ENCODE peak calls at places on chromosome 14, in four cellular contexts. A is cardiac muscle cell, O is brain microvascular endothelial cell, I is MM.1S. M is an unnamed sample.

GRCh38 chr14:88289214-88289613 is 33.9 kb downstream of the KCNK10 start:
- DNase-seq in A (peak), O (no peak), I (no peak), M (no peak)

GRCh38 chr14:63493246-63493645 is 49.9 kb downstream of the PPP2R5E start:
- DNase-seq in A (peak), O (no peak), I (no peak), M (no peak)

GRCh38 chr14:93753647-93754046 is 34.6 kb downstream of the PRIMA1 start:
- DNase-seq in A (no peak), O (no peak), I (no peak), M (no peak)

GRCh38 chr14:88986146-88986841 is 161.8 kb downstream of the TTC8 start:
- DNase-seq in A (peak), O (peak), I (no peak), M (no peak)

GRCh38 chr14:78335531-78335930 is 165.4 kb downstream of the NRXN3 start:
- DNase-seq in A (no peak), O (no peak), I (no peak), M (no peak)

GRCh38 chr14:36675581-36675980 is 13.9 kb downstream of the PAX9 start:
- DNase-seq in A (no peak), O (no peak), I (peak), M (no peak)

GRCh38 chr14:96176811-96177211 is 27.8 kb upstream of the BDKRB2 start:
- DNase-seq in A (peak), O (peak), I (no peak), M (peak)

GRCh38 chr14:105144666-105145380 is 23.8 kb downstream of the JAG2 start:
- DNase-seq in A (no peak), O (no peak), I (no peak), M (no peak)

DNA sequence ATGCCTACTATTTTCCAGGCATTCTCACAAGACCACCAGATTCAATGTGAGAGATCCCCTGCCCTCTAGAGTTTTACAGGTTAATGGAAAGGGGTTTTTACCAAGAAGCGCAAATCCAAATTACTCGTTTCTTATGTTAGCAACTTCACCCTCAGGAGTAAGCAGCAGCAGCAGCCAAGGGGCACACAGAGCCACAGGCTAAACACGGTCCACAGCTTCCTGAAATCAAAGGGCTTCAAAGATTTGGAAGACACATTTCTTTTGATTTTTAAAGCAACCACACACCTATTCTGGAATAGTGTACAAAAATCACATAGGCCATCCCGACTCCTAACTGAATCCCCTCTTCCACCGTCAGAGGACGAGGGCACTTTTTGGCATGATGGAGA is 106.9 kb downstream of the ARF6 start:
- DNase-seq in A (no peak), O (no peak), I (no peak), M (no peak)
- TF ChIP-seq CTCF in A (no peak), O (no peak), I (no peak), M (no peak)

GRCh38 chr14:100405752-100406455 is 82.8 kb downstream of the SLC25A47 start:
- DNase-seq in A (no peak), O (no peak), I (no peak), M (no peak)
- H3K4me3 ChIP-seq in A (no peak), O (no peak), I (no peak), M (no peak)

GRCh38 chr14:102063092-102063807 is 23.6 kb downstream of the HSP90AA1 start:
- DNase-seq in A (peak), O (peak), I (peak), M (peak)
- TF ChIP-seq CTCF in A (peak), O (peak), I (peak), M (peak)

GRCh38 chr14:60977848-60978247 is 3.0 kb downstream of the TRMT5 start:
- DNase-seq in A (peak), O (no peak), I (no peak), M (no peak)
- H3K4me3 ChIP-seq in A (no peak), O (no peak), I (no peak), M (no peak)

GRCh38 chr14:42965512-42965911 is 1358.8 kb downstream of the LRFN5 start:
- DNase-seq in A (no peak), O (no peak), I (no peak), M (no peak)
- TF ChIP-seq CTCF in A (no peak), O (no peak), I (no peak), M (no peak)

DNA sequence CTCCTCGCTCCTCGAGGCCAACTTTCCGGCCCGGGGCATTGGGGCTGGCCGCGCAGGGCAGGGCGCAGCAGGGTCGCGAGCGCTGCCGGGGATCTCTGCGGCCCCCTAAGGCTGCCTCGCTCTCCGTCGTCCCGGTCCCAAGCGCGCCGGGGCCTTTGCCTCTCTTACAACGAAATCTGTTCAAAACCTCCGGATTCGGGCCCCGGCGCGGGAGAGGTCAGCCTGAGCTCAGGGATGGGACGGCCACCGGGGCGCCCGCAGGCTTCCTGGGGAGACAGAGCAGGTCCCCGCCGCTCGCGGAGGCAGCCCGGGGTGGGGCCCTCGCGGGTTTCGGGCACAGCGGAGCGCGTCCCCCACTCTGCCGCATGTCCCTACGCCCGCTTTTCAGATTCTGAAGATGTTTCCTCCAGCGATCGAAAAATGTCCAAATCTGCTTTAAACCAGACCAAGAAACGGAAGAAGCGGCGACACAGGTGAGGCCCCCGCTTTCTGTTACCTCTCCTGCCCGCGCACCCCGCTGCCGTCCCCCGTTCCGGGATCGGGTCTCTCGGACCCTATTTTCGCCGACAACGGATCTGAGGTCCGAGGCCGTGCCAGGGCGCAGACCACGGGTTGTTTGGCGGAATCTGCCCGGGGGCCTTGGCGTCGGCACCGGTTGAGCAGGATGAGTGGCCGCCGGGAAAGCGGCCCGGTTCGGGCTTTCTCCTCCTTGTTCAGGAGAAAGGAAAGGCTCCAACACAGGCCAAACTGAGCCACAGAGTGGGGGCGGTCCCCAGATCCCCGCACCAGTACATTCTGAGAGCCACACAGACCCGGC is 1.8 kb downstream of the VSX2 start:
- DNase-seq in A (no peak), O (no peak), I (no peak), M (no peak)
- H3K4me3 ChIP-seq in A (peak), O (no peak), I (no peak), M (no peak)

DNA sequence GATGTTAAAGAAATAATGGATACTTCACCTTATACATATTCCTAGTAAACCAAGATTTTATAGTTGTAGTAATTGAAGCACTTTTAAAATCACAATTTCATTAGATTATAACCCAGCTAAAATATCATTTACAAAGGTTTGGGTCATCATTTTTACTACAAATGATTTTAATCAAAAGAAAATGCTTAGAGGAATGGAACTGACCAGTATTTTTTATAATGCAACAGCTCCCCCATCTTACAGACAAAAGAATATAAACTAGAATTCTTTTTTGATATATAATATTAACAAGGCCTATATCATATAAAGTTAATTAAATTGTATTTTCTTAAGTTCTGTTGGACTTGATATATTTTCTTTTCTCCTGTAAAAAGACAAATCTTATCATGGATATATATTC is 20.4 kb upstream of the LRFN5 start:
- DNase-seq in A (peak), O (no peak), I (no peak), M (no peak)
- TF ChIP-seq CTCF in A (peak), O (no peak), I (no peak), M (no peak)

GRCh38 chr14:76135722-76136121 is 16.0 kb upstream of the GPATCH2L start:
- DNase-seq in A (no peak), O (no peak), I (no peak), M (no peak)

GRCh38 chr14:76138758-76139723 is 12.7 kb upstream of the GPATCH2L start:
- DNase-seq in A (peak), O (no peak), I (no peak), M (no peak)

GRCh38 chr14:76133103-76133502 is 18.6 kb upstream of the GPATCH2L start:
- DNase-seq in A (peak), O (peak), I (no peak), M (no peak)

GRCh38 chr14:76136476-76137160 is 15.1 kb upstream of the GPATCH2L start:
- DNase-seq in A (no peak), O (no peak), I (no peak), M (no peak)

GRCh38 chr14:76138119-76138757 is 13.5 kb upstream of the GPATCH2L start:
- DNase-seq in A (no peak), O (no peak), I (no peak), M (no peak)
- H3K4me3 ChIP-seq in A (peak), O (peak), I (no peak), M (peak)